ENCODE peak calls at places on chromosomes 4 and X, in nine cellular contexts. W is heart left ventricle; A is M059J; Y is HuH-7.5; X is NCI-H2029; H is NCI-H2081; P is Peyer's patch; V is stimulated activated CD4-positive, alpha-beta T cell treated with anti-CD3 and anti-CD28 coated beads, Interleukin-4, amount 100 ng/mL, for 24 hours; J is amniotic stem cell. E is an unnamed sample.

GRCh38 chr4:102217345-102217744 is 127.9 kb downstream of the SLC39A8 start:
- DNase-seq in W (no peak), A (peak; percentile 49), Y (no peak), X (no peak), H (no peak), P (no peak), V (no peak), J (no peak), E (no peak)

GRCh38 chrX:153692003-153692402 is 4.3 kb downstream of the SLC6A8 start:
- DNase-seq in W (no peak), A (no peak), Y (no peak), X (no peak), H (no peak), P (no peak), V (no peak), J (no peak), E (no peak)

GRCh38 chr4:174214102-174214878 is 69.2 kb downstream of the FBXO8 start:
- DNase-seq in W (no peak), A (no peak), Y (no peak), X (no peak), H (no peak), P (no peak), V (no peak), J (no peak), E (no peak)

GRCh38 chr4:1300466-1301455 is 11.1 kb downstream of the MAEA start:
- DNase-seq in W (no peak), A (peak; percentile 12), Y (no peak), X (no peak), H (no peak), P (no peak), V (peak; percentile 26), J (no peak), E (peak; percentile 72)

GRCh38 chrX:23435108-23435507 is 100.5 kb downstream of the PTCHD1 start:
- DNase-seq in W (no peak), A (no peak), Y (no peak), X (no peak), H (no peak), P (no peak), V (no peak), J (no peak), E (no peak)

GRCh38 chrX:18883234-18883960 is 100.5 kb downstream of the PHKA2 start:
- DNase-seq in W (peak; percentile 40), A (no peak), Y (no peak), X (no peak), H (no peak), P (no peak), V (no peak), J (no peak), E (peak; percentile 76)

GRCh38 chr4:16732741-16733140 is 165.7 kb downstream of the LDB2 start:
- DNase-seq in W (no peak), A (no peak), Y (no peak), X (no peak), H (no peak), P (no peak), V (no peak), J (no peak), E (no peak)

GRCh38 chr4:151796106-151796505 is 35.3 kb upstream of the GATB start:
- DNase-seq in W (no peak), A (no peak), Y (no peak), X (no peak), H (no peak), P (no peak), V (no peak), J (no peak), E (no peak)

GRCh38 chr4:89299153-89299789 is 8.3 kb downstream of the GPRIN3 start:
- DNase-seq in W (no peak), A (no peak), Y (no peak), X (no peak), H (no peak), P (no peak), V (peak; percentile 24), J (no peak), E (no peak)

GRCh38 chrX:152907084-152907651 is 9.3 kb downstream of the ZNF185 start:
- DNase-seq in W (no peak), A (no peak), Y (no peak), X (no peak), H (no peak), P (no peak), V (no peak), J (no peak), E (no peak)

GRCh38 chrX:1903380-1903935 is 288.6 kb downstream of the ASMT start:
- DNase-seq in W (no peak), A (peak; percentile 94), Y (no peak), X (no peak), H (no peak), P (no peak), V (no peak), J (peak; percentile 52), E (no peak)

GRCh38 chrX:132636080-132636479 is 147.2 kb upstream of the MBNL3 start:
- DNase-seq in W (no peak), A (peak; percentile 5), Y (no peak), X (peak; percentile 1), H (no peak), P (no peak), V (no peak), J (no peak), E (no peak)

GRCh38 chrX:107025538-107025937 is 25.5 kb upstream of the MORC4 start:
- DNase-seq in W (no peak), A (peak; percentile 20), Y (peak; percentile 2), X (peak; percentile 15), H (peak; percentile 37), P (no peak), V (no peak), J (no peak), E (no peak)

GRCh38 chrX:44765556-44765955 is 78.3 kb upstream of the DUSP21 start:
- DNase-seq in W (no peak), A (no peak), Y (no peak), X (no peak), H (no peak), P (no peak), V (no peak), J (no peak), E (no peak)